ENCODE peak calls at places on chromosome 11, in eight cellular contexts. One of them, this sample, is unnamed.
A peak's percentile ranks its signal among the peaks of the same experiment; 100 is the strongest.

GRCh38 chr11:29135504-29135903 is 881.3 kb downstream of the KCNA4 start:
- DNase-seq in T-helper 22 cell: no peak
- DNase-seq in RWPE1: no peak
- DNase-seq in HL-60: no peak
- DNase-seq in amygdala: no peak
- DNase-seq in iris pigment epithelial cell: peak; percentile 82
- DNase-seq in EH: peak; percentile 87
- DNase-seq in activated CD4-positive, alpha-beta T cell treated with anti-CD3 and anti-CD28 coated beads, Interleukin-2, amount 50 U/mL, for 4 hours: no peak
- DNase-seq in this sample: peak; percentile 23

GRCh38 chr11:6319001-6319878 is 1.1 kb downstream of the CAVIN3 start:
- DNase-seq in T-helper 22 cell: no peak
- DNase-seq in RWPE1: no peak
- DNase-seq in HL-60: no peak
- DNase-seq in amygdala: no peak
- DNase-seq in iris pigment epithelial cell: peak; percentile 63
- DNase-seq in EH: peak; percentile 80
- DNase-seq in activated CD4-positive, alpha-beta T cell treated with anti-CD3 and anti-CD28 coated beads, Interleukin-2, amount 50 U/mL, for 4 hours: no peak
- DNase-seq in this sample: peak; percentile 18

GRCh38 chr11:1825785-1826451 is 8.9 kb upstream of the SYT8 start:
- DNase-seq in T-helper 22 cell: no peak
- DNase-seq in RWPE1: no peak
- DNase-seq in HL-60: no peak
- DNase-seq in amygdala: no peak
- DNase-seq in iris pigment epithelial cell: no peak
- DNase-seq in EH: no peak
- DNase-seq in activated CD4-positive, alpha-beta T cell treated with anti-CD3 and anti-CD28 coated beads, Interleukin-2, amount 50 U/mL, for 4 hours: no peak
- DNase-seq in this sample: no peak

GRCh38 chr11:19953909-19954308 is 206.4 kb downstream of the DBX1 start:
- DNase-seq in T-helper 22 cell: no peak
- DNase-seq in RWPE1: peak; percentile 37
- DNase-seq in HL-60: no peak
- DNase-seq in amygdala: peak; percentile 34
- DNase-seq in iris pigment epithelial cell: peak; percentile 90
- DNase-seq in EH: peak; percentile 87
- DNase-seq in activated CD4-positive, alpha-beta T cell treated with anti-CD3 and anti-CD28 coated beads, Interleukin-2, amount 50 U/mL, for 4 hours: no peak
- DNase-seq in this sample: peak; percentile 86

GRCh38 chr11:81444306-81444705 is 1289.4 kb downstream of the FAM181B start:
- DNase-seq in T-helper 22 cell: no peak
- DNase-seq in RWPE1: no peak
- DNase-seq in HL-60: no peak
- DNase-seq in amygdala: no peak
- DNase-seq in iris pigment epithelial cell: no peak
- DNase-seq in EH: no peak
- DNase-seq in activated CD4-positive, alpha-beta T cell treated with anti-CD3 and anti-CD28 coated beads, Interleukin-2, amount 50 U/mL, for 4 hours: no peak
- DNase-seq in this sample: no peak

GRCh38 chr11:12784445-12784844 is 110.2 kb downstream of the TEAD1 start:
- DNase-seq in T-helper 22 cell: no peak
- DNase-seq in RWPE1: no peak
- DNase-seq in HL-60: no peak
- DNase-seq in amygdala: no peak
- DNase-seq in iris pigment epithelial cell: peak; percentile 55
- DNase-seq in EH: peak; percentile 51
- DNase-seq in activated CD4-positive, alpha-beta T cell treated with anti-CD3 and anti-CD28 coated beads, Interleukin-2, amount 50 U/mL, for 4 hours: no peak
- DNase-seq in this sample: no peak

GRCh38 chr11:66068923-66069714 is 953 bp upstream of the PACS1 start:
- DNase-seq in T-helper 22 cell: peak; percentile 18
- DNase-seq in RWPE1: no peak
- DNase-seq in HL-60: peak; percentile 57
- DNase-seq in amygdala: no peak
- DNase-seq in iris pigment epithelial cell: peak; percentile 88
- DNase-seq in EH: peak; percentile 87
- DNase-seq in activated CD4-positive, alpha-beta T cell treated with anti-CD3 and anti-CD28 coated beads, Interleukin-2, amount 50 U/mL, for 4 hours: peak; percentile 29
- DNase-seq in this sample: peak; percentile 48

GRCh38 chr11:1581976-1582375 is 3.1 kb downstream of the KRTAP5-1 start:
- DNase-seq in T-helper 22 cell: no peak
- DNase-seq in RWPE1: no peak
- DNase-seq in HL-60: no peak
- DNase-seq in amygdala: no peak
- DNase-seq in iris pigment epithelial cell: no peak
- DNase-seq in EH: no peak
- DNase-seq in activated CD4-positive, alpha-beta T cell treated with anti-CD3 and anti-CD28 coated beads, Interleukin-2, amount 50 U/mL, for 4 hours: no peak
- DNase-seq in this sample: no peak

This sample was measured in brain microvascular endothelial cell.